ENCODE peak calls at places on chromosomes 6 and 20, in six cellular contexts. T is H1, I is K562, M is GM12878, J is HCT116, C is HepG2. Y is an unnamed sample.

GRCh38 chr20:14235355-14235754 is 102.1 kb downstream of the FLRT3 start:
- DNase-seq in T (no peak), I (no peak), M (no peak), J (no peak), C (no peak), Y (no peak)

GRCh38 chr6:11275598-11275997 is 43.1 kb upstream of the NEDD9 start:
- DNase-seq in T (no peak), I (no peak), M (peak; percentile 95), J (no peak), C (peak; percentile 91), Y (no peak)

GRCh38 chr6:149499066-149499465 is 14.3 kb upstream of the ZC3H12D start:
- DNase-seq in T (no peak), I (no peak), M (no peak), J (no peak), C (peak; percentile 41), Y (peak; percentile 60)

GRCh38 chr20:44468044-44468782 is 7.5 kb upstream of the TTPAL start:
- DNase-seq in T (no peak), I (no peak), M (no peak), J (no peak), C (no peak), Y (no peak)

GRCh38 chr6:107757910-107758309 is 66.2 kb downstream of the SCML4 start:
- DNase-seq in T (no peak), I (no peak), M (no peak), J (no peak), C (no peak), Y (no peak)

GRCh38 chr6:52389626-52390360 is 27.8 kb downstream of the PAQR8 start:
- DNase-seq in T (no peak), I (peak; percentile 51), M (peak; percentile 87), J (peak; percentile 48), C (peak; percentile 94), Y (no peak)

GRCh38 chr6:136526196-136526930 is 23.9 kb downstream of the MAP7 start:
- DNase-seq in T (peak; percentile 72), I (peak; percentile 39), M (no peak), J (no peak), C (peak; percentile 6), Y (no peak)

GRCh38 chr6:28960846-28961500 is 37.2 kb upstream of the TRIM27 start:
- DNase-seq in T (no peak), I (peak; percentile 58), M (no peak), J (no peak), C (no peak), Y (no peak)

GRCh38 chr6:149049230-149049629 is 268.3 kb upstream of the TAB2 start:
- DNase-seq in T (no peak), I (no peak), M (no peak), J (no peak), C (no peak), Y (no peak)

GRCh38 chr6:116136933-116137340 is 11.0 kb upstream of the COL10A1 start:
- DNase-seq in T (no peak), I (no peak), M (no peak), J (no peak), C (no peak), Y (no peak)

GRCh38 chr6:1025821-1026220 is 286.1 kb upstream of the FOXQ1 start:
- DNase-seq in T (no peak), I (no peak), M (no peak), J (no peak), C (no peak), Y (no peak)

GRCh38 chr20:10784337-10785183 is 110.8 kb upstream of the JAG1 start:
- DNase-seq in T (no peak), I (no peak), M (no peak), J (no peak), C (no peak), Y (no peak)

GRCh38 chr6:4412488-4412887 is 277.1 kb upstream of the ECI2 start:
- DNase-seq in T (no peak), I (no peak), M (no peak), J (no peak), C (no peak), Y (no peak)

GRCh38 chr20:24653306-24653705 is 183.9 kb downstream of the SYNDIG1 start:
- DNase-seq in T (no peak), I (no peak), M (no peak), J (no peak), C (no peak), Y (no peak)

GRCh38 chr20:2101057-2101934 is at the start of gene STK35:
- DNase-seq in T (peak; percentile 80), I (peak; percentile 74), M (peak; percentile 13), J (peak; percentile 37), C (no peak), Y (no peak)

GRCh38 chr6:81166770-81167169 is 585.7 kb downstream of the TENT5A start:
- DNase-seq in T (no peak), I (no peak), M (no peak), J (no peak), C (no peak), Y (no peak)

GRCh38 chr6:100504786-100505737 is 40.3 kb upstream of the SIM1 start:
- DNase-seq in T (no peak), I (no peak), M (no peak), J (peak; percentile 31), C (no peak), Y (peak; percentile 36)

GRCh38 chr6:70312165-70312564 is 9.3 kb upstream of the COL9A1 start:
- DNase-seq in T (no peak), I (no peak), M (peak; percentile 8), J (peak; percentile 70), C (peak; percentile 25), Y (no peak)

DNA sequence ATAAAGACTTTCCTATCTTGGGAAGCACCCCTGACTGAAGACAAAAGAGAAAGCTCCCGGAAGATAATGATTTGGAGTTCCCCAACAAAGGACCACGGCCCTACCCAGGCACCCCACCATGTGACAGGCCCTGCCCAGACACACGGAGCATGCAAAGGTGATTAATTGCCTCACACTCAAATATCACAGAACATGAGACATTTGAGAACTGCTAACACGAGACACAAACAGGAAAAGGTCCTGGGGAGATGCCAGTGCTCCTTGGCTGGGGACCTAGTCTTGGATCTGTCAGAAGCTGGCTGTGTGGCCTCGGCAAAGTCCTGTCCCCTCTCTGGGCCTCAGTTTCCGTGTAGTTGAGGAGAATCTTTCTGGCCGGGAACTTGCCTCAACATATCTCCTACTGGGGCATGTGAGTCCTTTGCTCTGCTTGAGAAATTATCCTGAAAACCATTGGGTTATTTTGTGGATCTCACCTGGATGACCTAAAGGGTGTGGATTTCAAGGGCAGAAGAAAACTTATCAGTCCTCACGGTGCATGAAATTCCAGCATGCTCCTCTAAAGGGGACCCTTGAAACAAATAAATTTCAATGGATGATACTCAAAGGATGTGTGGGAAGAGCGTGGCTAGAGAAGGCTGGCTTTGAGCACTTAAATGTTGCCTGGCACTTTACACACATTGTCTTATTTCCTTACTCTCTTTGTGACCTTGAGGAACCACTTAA is 82.3 kb upstream of the PTPN1 start:
- DNase-seq in T (no peak), I (no peak), M (no peak), J (no peak), C (no peak), Y (no peak)
- H3K27ac ChIP-seq in T (no peak overlapping the region), I (peak overlapping the region; percentile 26), M (no peak overlapping the region), J (no peak overlapping the region), C (no peak overlapping the region), Y (no peak overlapping the region)

GRCh38 chr6:26327450-26328264 is 37.3 kb upstream of the BTN3A2 start:
- DNase-seq in T (peak; percentile 89), I (peak; percentile 59), M (no peak), J (peak; percentile 89), C (peak; percentile 88), Y (no peak)

GRCh38 chr6:26330835-26331808 is 33.9 kb upstream of the BTN3A2 start:
- DNase-seq in T (peak; percentile 82), I (peak; percentile 58), M (no peak), J (no peak), C (peak; percentile 73), Y (no peak)

GRCh38 chr6:26328265-26328844 is 36.6 kb upstream of the BTN3A2 start:
- DNase-seq in T (no peak), I (no peak), M (no peak), J (no peak), C (no peak), Y (no peak)

GRCh38 chr6:26331809-26332226 is 33.2 kb upstream of the BTN3A2 start:
- DNase-seq in T (no peak), I (no peak), M (no peak), J (no peak), C (no peak), Y (no peak)

DNA sequence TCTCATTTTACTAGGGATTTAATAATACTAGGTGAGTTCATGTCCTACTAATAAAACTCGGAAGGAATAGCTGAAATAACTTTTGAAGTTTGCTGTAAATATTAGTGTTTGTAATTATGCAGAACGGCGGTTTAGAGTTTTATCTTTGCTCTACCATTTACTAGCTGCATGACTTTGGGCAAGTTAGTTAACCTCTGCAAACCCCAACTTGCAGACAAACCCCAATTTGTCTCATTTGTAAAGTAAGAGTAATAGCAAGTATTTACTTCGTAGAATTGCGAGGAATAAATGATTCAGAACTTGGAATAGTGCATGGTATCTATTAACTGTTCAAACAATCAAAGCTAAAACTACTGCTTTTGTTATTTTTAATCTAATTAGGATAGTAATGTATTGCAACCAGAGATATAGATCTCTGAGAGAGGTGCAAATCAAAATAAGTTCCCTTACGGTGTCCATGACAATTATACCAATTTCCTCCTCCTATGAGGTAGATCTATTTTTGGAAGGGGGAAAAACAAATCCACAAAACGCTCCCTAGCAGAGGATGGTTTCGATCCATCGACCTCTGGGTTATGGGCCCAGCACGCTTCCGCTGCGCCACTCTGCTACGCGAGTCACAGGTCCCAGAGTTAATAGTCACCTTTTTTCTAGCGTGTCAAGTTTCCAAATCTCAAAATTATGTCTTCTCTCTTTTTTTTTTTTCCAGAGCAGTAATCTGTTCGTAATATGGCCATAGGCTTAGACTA is 35.1 kb upstream of the BTN3A2 start:
- DNase-seq in T (peak; percentile 90), I (peak; percentile 59), M (no peak), J (no peak), C (peak; percentile 68), Y (no peak)
- H3K4me3 ChIP-seq in T (peak overlapping the region; percentile 91), I (peak overlapping the region; percentile 49), M (peak overlapping the region; percentile 83), J (peak overlapping the region; percentile 60), C (peak overlapping the region; percentile 76), Y (peak overlapping the region; percentile 86)

GRCh38 chr6:56868687-56869086 is 86.2 kb upstream of the BEND6 start:
- DNase-seq in T (no peak), I (no peak), M (no peak), J (no peak), C (peak; percentile 68), Y (no peak)
- TF ChIP-seq SIN3A in T (no peak), I (no peak), M (no peak), J (no peak), C (no peak), Y (no peak)

DNA sequence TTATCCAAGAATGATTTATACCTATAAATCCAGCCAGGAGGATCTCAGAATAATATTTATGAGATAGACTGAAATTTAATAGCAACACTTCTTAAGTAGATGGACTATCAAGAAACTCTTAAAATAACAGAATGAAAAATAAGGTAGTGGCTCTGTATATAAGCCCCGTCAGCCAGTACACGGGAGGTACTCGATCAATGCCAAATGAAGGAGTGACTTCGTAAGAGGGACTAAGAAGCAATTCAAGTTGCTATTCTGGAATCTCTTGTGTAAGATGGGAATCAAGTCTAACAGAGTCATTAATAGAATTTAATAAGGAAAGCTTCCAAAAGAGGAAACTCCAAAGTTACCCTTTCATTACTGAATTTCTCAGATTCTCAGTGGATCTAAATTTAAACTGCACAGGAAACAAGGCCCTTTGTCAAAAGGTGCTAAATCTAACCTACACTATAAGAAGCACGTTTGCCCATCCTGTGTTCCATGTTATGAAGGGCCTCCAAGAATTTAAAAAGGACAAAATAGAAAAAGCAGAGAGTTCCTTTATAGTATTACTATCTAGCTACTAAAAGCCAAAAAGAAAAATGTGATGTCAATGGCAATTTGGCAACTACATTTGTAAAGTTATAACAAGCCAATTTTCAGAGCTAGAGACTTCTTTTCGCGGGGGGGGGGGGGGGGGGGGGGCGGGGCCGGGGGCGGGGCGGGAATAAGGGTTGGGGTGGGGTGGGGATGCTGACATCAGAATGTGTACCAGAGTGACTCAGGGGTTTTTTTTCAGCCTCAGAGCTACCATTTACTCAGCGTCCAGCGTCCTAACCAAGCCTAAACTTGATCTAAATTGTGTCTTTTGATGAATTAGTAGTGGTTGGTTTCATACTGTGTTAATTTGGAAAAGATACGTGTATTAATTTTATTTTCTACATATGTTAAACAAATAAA is 200.6 kb downstream of the GMPR start:
- DNase-seq in T (no peak), I (peak; percentile 91), M (peak; percentile 53), J (no peak), C (no peak), Y (no peak)
- H3K27ac ChIP-seq in T (no peak overlapping the region), I (no peak overlapping the region), M (peak overlapping the region; percentile 70), J (no peak overlapping the region), C (no peak overlapping the region), Y (no peak overlapping the region)

Y was measured in Panc1.